ENCODE peak calls at places on chromosomes 2 and 18, in five cellular contexts. L, X, P, T and R are unnamed samples.

GRCh38 chr2:137862651-137863050 is 101.6 kb upstream of the HNMT start:
- DNase-seq in L (no peak), X (no peak), P (no peak), T (no peak), R (no peak)

GRCh38 chr2:174120346-174120745 is 128.0 kb downstream of the OLA1 start:
- DNase-seq in L (no peak), X (no peak), P (peak; percentile 40), T (no peak), R (no peak)

GRCh38 chr2:62814132-62814531 is 108.6 kb downstream of the EHBP1 start:
- DNase-seq in L (no peak), X (no peak), P (peak; percentile 83), T (no peak), R (no peak)

GRCh38 chr2:108288534-108289106 is at the start of gene SULT1C2:
- DNase-seq in L (no peak), X (peak; percentile 72), P (no peak), T (peak; percentile 35), R (no peak)

GRCh38 chr2:61196671-61197070 is 34.7 kb downstream of the C2orf74 start:
- DNase-seq in L (no peak), X (no peak), P (no peak), T (no peak), R (no peak)

GRCh38 chr2:241081643-241082337 is 20.3 kb downstream of the MTERF4 start:
- DNase-seq in L (no peak), X (no peak), P (no peak), T (no peak), R (no peak)

GRCh38 chr2:152647417-152648010 is 69.7 kb downstream of the PRPF40A start:
- DNase-seq in L (peak; percentile 60), X (peak; percentile 7), P (no peak), T (peak; percentile 81), R (no peak)

GRCh38 chr18:6537468-6537867 is 122.8 kb upstream of the L3MBTL4 start:
- DNase-seq in L (no peak), X (no peak), P (no peak), T (no peak), R (no peak)

GRCh38 chr2:18976112-18976961 is 382.1 kb downstream of the OSR1 start:
- DNase-seq in L (no peak), X (no peak), P (peak; percentile 95), T (no peak), R (peak; percentile 72)

GRCh38 chr2:31580321-31581117 is at the start of gene SRD5A2:
- DNase-seq in L (no peak), X (no peak), P (no peak), T (no peak), R (no peak)

GRCh38 chr2:74498500-74499268 is 719 bp downstream of the LBX2 start:
- DNase-seq in L (peak; percentile 59), X (peak; percentile 45), P (peak; percentile 43), T (peak; percentile 40), R (no peak)

GRCh38 chr18:75241705-75242104 is 31.1 kb downstream of the TSHZ1 start:
- DNase-seq in L (no peak), X (no peak), P (no peak), T (no peak), R (no peak)

GRCh38 chr18:75247041-75247551 is 36.5 kb downstream of the TSHZ1 start:
- DNase-seq in L (no peak), X (no peak), P (peak; percentile 62), T (no peak), R (no peak)

GRCh38 chr18:75247601-75248421 is 37.2 kb downstream of the TSHZ1 start:
- DNase-seq in L (no peak), X (no peak), P (peak; percentile 77), T (no peak), R (no peak)

GRCh38 chr18:75244914-75245313 is 34.3 kb downstream of the TSHZ1 start:
- DNase-seq in L (no peak), X (no peak), P (no peak), T (no peak), R (no peak)

GRCh38 chr18:75244336-75244735 is 33.7 kb downstream of the TSHZ1 start:
- DNase-seq in L (peak; percentile 44), X (peak; percentile 32), P (no peak), T (no peak), R (no peak)
- TF ChIP-seq CTCF in L (no peak), X (no peak), P (no peak), T (no peak), R (no peak)

GRCh38 chr2:42931147-42931817 is 138.9 kb upstream of the HAAO start:
- DNase-seq in L (peak; percentile 69), X (peak; percentile 32), P (no peak), T (no peak), R (no peak)
- TF ChIP-seq CTCF in L (no peak), X (peak; percentile 35), P (peak; percentile 19), T (no peak), R (peak; percentile 35)

DNA sequence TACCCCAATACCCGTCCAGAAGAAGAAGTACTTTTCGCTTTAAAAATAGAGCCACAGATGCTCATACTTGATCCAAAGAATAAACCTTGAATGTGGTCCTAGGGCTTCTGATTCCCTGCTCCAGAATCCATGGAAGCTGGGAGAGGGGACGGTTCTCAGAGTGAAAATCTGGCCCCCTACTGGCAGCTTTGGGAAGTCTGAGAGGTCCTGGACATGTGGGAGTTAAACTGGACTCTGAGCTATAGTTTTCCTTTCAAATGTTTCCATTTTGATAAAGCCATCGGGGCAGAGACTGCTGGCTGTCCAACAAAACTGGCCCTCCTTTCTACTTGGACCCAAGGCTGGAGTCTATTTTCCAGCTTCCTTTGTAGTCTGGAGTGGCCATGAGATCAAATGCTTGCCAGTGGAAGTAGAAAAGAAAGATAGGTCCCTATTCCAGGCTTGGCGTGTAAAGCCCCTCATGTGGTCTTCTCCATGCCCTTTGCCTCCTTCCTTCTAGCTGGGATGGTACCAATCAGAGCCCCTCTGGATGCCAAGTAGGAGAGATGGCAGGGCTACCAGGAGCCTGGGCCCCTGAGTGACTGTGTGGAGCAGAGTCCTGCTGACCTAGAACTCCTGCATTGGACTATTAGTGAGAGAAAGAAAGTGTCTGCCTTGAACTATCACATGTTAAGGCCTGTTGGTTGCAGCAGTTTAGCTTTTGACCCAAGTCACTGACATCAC is 37.7 kb upstream of the TBC1D8 start:
- DNase-seq in L (peak; percentile 54), X (peak; percentile 30), P (peak; percentile 58), T (peak; percentile 30), R (no peak)
- TF ChIP-seq CTCF in L (peak; percentile 13), X (peak; percentile 77), P (peak; percentile 78), T (peak; percentile 9), R (peak; percentile 73)

DNA sequence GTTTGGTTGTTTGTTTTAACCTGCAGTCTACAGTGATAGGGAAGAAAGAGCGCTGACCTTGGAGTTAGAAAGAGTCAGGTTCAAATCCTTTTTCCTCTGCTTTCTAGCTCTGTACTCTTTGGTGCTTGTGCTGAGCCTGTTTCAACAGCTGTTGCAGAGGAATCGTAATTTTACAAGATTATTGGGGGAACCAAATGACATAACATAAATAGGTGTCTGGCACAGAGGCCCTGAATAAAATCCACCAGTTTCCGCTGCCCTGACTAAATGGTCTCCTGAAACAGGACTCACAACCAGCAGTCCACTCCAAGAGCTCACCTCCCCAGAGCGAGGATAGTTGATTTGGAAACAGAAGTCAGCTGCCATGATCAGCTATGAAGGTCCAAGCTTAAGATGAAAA is 125.0 kb upstream of the CDC42EP3 start:
- DNase-seq in L (no peak), X (no peak), P (no peak), T (no peak), R (no peak)
- TF ChIP-seq CTCF in L (no peak), X (no peak), P (no peak), T (no peak), R (no peak)